ENCODE peak calls at places on chromosomes 13 and 19, in five cellular contexts. R, S, E, U and X are unnamed samples.

GRCh38 chr19:27652281-27652680 is 1560.7 kb downstream of the UQCRFS1 start:
- DNase-seq in R (no peak), S (no peak), E (no peak), U (no peak), X (no peak)

GRCh38 chr13:20609145-20609544 is 42.2 kb downstream of the IFT88 start:
- DNase-seq in R (peak; percentile 72), S (no peak), E (no peak), U (no peak), X (no peak)

GRCh38 chr19:3403489-3404323 is 37.3 kb downstream of the NFIC start:
- DNase-seq in R (peak; percentile 91), S (peak; percentile 81), E (peak; percentile 80), U (peak; percentile 96), X (peak; percentile 82)

GRCh38 chr13:76455960-76456359 is 430.2 kb downstream of the KCTD12 start:
- DNase-seq in R (peak; percentile 34), S (no peak), E (no peak), U (no peak), X (no peak)

GRCh38 chr13:96982672-96983071 is 11.6 kb downstream of the OXGR1 start:
- DNase-seq in R (no peak), S (peak; percentile 11), E (no peak), U (no peak), X (no peak)

GRCh38 chr13:75400775-75401174 is 81.2 kb downstream of the TBC1D4 start:
- DNase-seq in R (no peak), S (no peak), E (no peak), U (no peak), X (no peak)

GRCh38 chr13:51731759-51732158 is 72.2 kb downstream of the DHRS12 start:
- DNase-seq in R (no peak), S (no peak), E (no peak), U (no peak), X (no peak)

GRCh38 chr19:12938536-12939291 is at the start of gene CALR:
- DNase-seq in R (no peak), S (no peak), E (peak; percentile 45), U (no peak), X (no peak)

GRCh38 chr13:34926513-34926912 is 15.6 kb upstream of the NBEA start:
- DNase-seq in R (no peak), S (no peak), E (no peak), U (no peak), X (no peak)

GRCh38 chr13:98293103-98293502 is 116.0 kb upstream of the RNF113B start:
- DNase-seq in R (no peak), S (no peak), E (no peak), U (no peak), X (no peak)

GRCh38 chr13:77779461-77780272 is 82.2 kb downstream of the SLAIN1 start:
- DNase-seq in R (peak; percentile 55), S (peak; percentile 66), E (peak; percentile 11), U (no peak), X (peak; percentile 67)

GRCh38 chr19:37243206-37243632 is 25.2 kb downstream of the ZNF383 start:
- DNase-seq in R (no peak), S (no peak), E (no peak), U (no peak), X (no peak)

GRCh38 chr13:44719857-44720671 is 143.9 kb upstream of the TSC22D1 start:
- DNase-seq in R (peak; percentile 30), S (peak; percentile 19), E (no peak), U (no peak), X (no peak)

GRCh38 chr19:52138614-52139290 is 986 bp downstream of the ZNF616 start:
- DNase-seq in R (no peak), S (peak; percentile 7), E (peak; percentile 25), U (peak; percentile 33), X (peak; percentile 72)

GRCh38 chr13:60226507-60226906 is 62.8 kb upstream of the DIAPH3 start:
- DNase-seq in R (peak; percentile 8), S (no peak), E (peak; percentile 13), U (no peak), X (peak; percentile 16)

GRCh38 chr13:83221256-83221655 is 661.0 kb downstream of the SLITRK1 start:
- DNase-seq in R (no peak), S (no peak), E (no peak), U (no peak), X (no peak)

GRCh38 chr13:46134961-46135522 is 30.2 kb upstream of the CPB2 start:
- DNase-seq in R (no peak), S (no peak), E (no peak), U (no peak), X (no peak)

GRCh38 chr19:41977916-41978315 is 16.1 kb downstream of the ATP1A3 start:
- DNase-seq in R (no peak), S (no peak), E (no peak), U (no peak), X (no peak)

GRCh38 chr13:38824342-38824741 is 137.5 kb downstream of the FREM2 start:
- DNase-seq in R (no peak), S (no peak), E (no peak), U (no peak), X (no peak)

GRCh38 chr19:9673912-9674668 is 810 bp downstream of the ZNF562 start:
- DNase-seq in R (no peak), S (no peak), E (no peak), U (no peak), X (no peak)

GRCh38 chr13:51841732-51842131 is 3.2 kb downstream of the TMEM272 start:
- DNase-seq in R (no peak), S (no peak), E (no peak), U (no peak), X (no peak)

GRCh38 chr19:6644796-6645195 is 25.2 kb downstream of the TNFSF14 start:
- DNase-seq in R (no peak), S (no peak), E (no peak), U (no peak), X (no peak)

GRCh38 chr13:100890645-100891044 is 216.1 kb upstream of the TMTC4 start:
- DNase-seq in R (no peak), S (no peak), E (no peak), U (no peak), X (no peak)

DNA sequence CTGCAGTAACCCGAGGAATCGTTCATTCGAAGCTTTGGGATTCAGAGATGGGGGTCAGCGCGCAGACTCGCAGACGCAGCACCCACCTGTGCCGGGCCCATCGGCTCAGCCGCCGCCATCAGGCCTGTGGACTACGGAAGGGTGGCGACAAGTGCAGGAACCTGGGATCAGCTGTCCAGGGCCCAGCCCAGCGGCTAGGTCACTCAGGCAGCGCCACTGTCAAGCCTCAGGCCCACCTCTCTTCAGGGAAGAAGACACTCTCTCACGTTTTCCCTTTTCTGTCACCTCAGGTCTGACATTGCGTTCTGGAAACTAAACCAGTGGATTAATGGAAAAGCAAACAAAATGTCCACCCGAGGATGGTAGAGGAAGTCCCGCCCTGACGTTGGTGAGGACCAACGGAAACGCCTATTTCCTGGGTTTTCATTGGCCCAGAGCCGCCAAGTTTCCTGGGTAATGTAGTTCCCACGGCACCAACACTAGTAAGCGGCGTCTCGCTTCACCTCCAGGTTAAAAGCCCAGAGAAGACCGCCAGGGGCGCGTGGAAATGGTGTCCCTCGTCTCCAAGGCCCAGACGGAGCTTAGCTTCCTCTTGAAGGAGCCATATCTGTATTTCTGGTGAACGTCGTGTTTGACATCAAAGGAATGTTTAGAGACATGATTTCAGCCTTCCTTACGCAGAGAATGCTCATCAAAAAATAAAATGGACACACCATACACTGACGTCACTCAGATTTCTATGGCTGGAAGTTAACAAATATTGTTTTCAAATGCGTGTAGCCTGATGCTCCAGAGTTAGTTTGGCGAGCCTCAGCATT is at the start of gene ZNF772:
- DNase-seq in R (peak; percentile 74), S (peak; percentile 88), E (peak; percentile 86), U (peak; percentile 96), X (peak; percentile 98)
- TF ChIP-seq CTCF in R (peak; percentile 63), S (peak; percentile 7), E (peak; percentile 77), U (peak; percentile 48), X (peak; percentile 59)

GRCh38 chr19:53849237-53849676 is 18.4 kb upstream of the MYADM start:
- DNase-seq in R (no peak), S (peak; percentile 15), E (no peak), U (no peak), X (no peak)
- H3K27ac ChIP-seq in R (no peak overlapping the region), S (peak overlapping the region; percentile 36), E (no peak overlapping the region), U (peak overlapping the region; percentile 58), X (no peak overlapping the region)

GRCh38 chr19:49347835-49348234 is 12.6 kb downstream of the CD37 start:
- DNase-seq in R (no peak), S (peak; percentile 48), E (no peak), U (no peak), X (peak; percentile 54)
- TF ChIP-seq CTCF in R (peak; percentile 35), S (peak; percentile 5), E (no peak), U (no peak), X (no peak)

DNA sequence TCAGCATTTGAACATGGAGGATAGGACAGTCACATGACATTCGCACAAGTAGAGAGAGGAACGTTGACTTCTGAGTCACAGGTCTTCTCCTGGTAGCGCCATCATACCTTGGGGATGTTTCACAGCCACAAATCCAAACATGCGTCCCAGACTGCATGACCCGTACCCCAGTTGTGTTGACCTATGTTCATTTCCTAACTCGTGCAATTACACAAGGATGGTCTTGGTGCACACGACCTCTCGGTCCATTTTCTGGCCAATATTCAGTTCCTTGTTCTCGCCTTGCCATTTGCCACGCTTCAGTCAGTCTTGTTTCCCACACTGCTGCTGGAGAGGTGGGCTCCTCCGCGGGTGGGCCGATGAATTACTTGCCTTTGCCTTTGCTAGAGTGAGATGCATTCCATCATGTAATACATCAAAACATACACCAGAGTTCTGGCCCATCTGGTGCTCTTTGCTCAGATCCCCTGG is 87.3 kb downstream of the COL4A2 start:
- DNase-seq in R (no peak), S (no peak), E (no peak), U (no peak), X (no peak)
- H3K27ac ChIP-seq in R (peak overlapping the region; percentile 34), S (peak overlapping the region; percentile 86), E (peak overlapping the region; percentile 87), U (peak overlapping the region; percentile 85), X (no peak overlapping the region)

GRCh38 chr19:50317115-50317514 is 12.1 kb downstream of the KCNC3 start:
- DNase-seq in R (no peak), S (no peak), E (no peak), U (no peak), X (no peak)

GRCh38 chr19:50318438-50318837 is 10.7 kb downstream of the KCNC3 start:
- DNase-seq in R (no peak), S (no peak), E (no peak), U (no peak), X (no peak)

GRCh38 chr19:50313812-50314536 is 15.2 kb downstream of the KCNC3 start:
- DNase-seq in R (no peak), S (no peak), E (no peak), U (no peak), X (no peak)

GRCh38 chr19:50314724-50315700 is 14.2 kb downstream of the KCNC3 start:
- DNase-seq in R (no peak), S (no peak), E (no peak), U (no peak), X (no peak)

DNA sequence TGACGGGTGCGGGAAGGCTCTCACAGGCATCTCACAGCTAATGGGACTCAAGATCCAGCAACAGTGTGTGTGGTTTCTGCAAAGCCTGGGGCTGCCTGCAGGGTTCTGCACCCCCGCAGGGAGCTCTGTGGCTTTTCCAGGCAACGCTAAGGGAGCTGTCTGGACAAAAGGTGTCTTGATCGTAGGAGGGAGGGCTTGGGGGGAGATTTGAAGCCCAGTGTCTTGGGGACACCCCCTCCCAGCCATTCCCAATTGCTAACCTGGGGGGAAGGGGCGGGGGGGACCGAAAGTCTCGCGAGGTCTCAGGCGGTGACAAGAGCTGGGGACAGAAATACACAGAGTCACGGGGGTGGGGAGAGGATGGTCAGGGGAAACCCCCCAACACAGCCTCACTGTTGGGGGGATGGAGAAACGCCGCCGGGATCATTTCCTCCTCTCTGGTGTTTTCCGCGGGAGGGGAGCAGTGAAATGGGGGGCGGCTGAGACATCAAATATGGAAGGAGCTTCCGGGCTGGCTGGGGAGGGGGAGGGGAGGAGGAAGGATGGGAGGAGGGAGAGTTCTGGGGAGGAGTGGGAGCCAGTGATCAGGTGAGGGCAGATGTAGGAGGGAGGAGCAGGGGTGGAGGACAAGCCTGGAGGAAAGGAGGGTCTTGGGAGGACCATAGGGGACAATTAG is 13.3 kb downstream of the KCNC3 start:
- DNase-seq in R (no peak), S (no peak), E (no peak), U (no peak), X (no peak)
- TF ChIP-seq CTCF in R (no peak), S (no peak), E (no peak), U (no peak), X (no peak)